ENCODE peak calls at places on chromosomes 4 and X, in five cellular contexts. U is upper lobe of left lung; X is hepatocyte; A is CD4-positive, alpha-beta T cell; C is neuronal stem cell. S is an unnamed sample.

GRCh38 chrX:10749113-10749512 is 128.7 kb upstream of the MID1 start:
- DNase-seq in U (no peak), X (no peak), A (no peak), C (no peak), S (no peak)

GRCh38 chrX:154515803-154516654 is at the start of gene FAM3A:
- DNase-seq in U (peak), X (peak), A (peak), C (peak), S (peak)

GRCh38 chr4:185182196-185182595 is 21.6 kb downstream of the CFAP97 start:
- DNase-seq in U (no peak), X (no peak), A (no peak), C (no peak), S (no peak)

GRCh38 chr4:4801013-4801412 is 58.5 kb upstream of the MSX1 start:
- DNase-seq in U (no peak), X (no peak), A (no peak), C (no peak), S (no peak)

GRCh38 chr4:66567551-66567950 is 897.3 kb upstream of the EPHA5 start:
- DNase-seq in U (no peak), X (no peak), A (no peak), C (no peak), S (no peak)

GRCh38 chr4:15525080-15525479 is 55.4 kb downstream of the CC2D2A start:
- DNase-seq in U (no peak), X (peak), A (no peak), C (no peak), S (no peak)

GRCh38 chr4:120692964-120693363 is 229.6 kb downstream of the PRDM5 start:
- DNase-seq in U (no peak), X (peak), A (no peak), C (no peak), S (no peak)

GRCh38 chr4:25160714-25161598 is 707 bp upstream of the SEPSECS start:
- DNase-seq in U (no peak), X (peak), A (no peak), C (no peak), S (no peak)

GRCh38 chrX:45818913-45819312 is 618.2 kb upstream of the DIPK2B start:
- DNase-seq in U (no peak), X (no peak), A (no peak), C (no peak), S (no peak)

GRCh38 chrX:112008724-112009123 is 73.9 kb downstream of the TRPC5 start:
- DNase-seq in U (no peak), X (no peak), A (no peak), C (no peak), S (no peak)

GRCh38 chrX:39815621-39816020 is 282.1 kb downstream of the BCOR start:
- DNase-seq in U (no peak), X (no peak), A (no peak), C (no peak), S (no peak)

GRCh38 chr4:25865586-25865985 is 2.8 kb upstream of the SEL1L3 start:
- DNase-seq in U (no peak), X (peak), A (no peak), C (no peak), S (no peak)

GRCh38 chr4:67035501-67035900 is 509.8 kb downstream of the CENPC start:
- DNase-seq in U (no peak), X (no peak), A (no peak), C (no peak), S (no peak)

GRCh38 chr4:123559955-123560669 is 163.5 kb downstream of the SPRY1 start:
- DNase-seq in U (no peak), X (no peak), A (no peak), C (no peak), S (no peak)

GRCh38 chr4:21753084-21753760 is 195.3 kb downstream of the KCNIP4 start:
- DNase-seq in U (no peak), X (no peak), A (no peak), C (no peak), S (no peak)

GRCh38 chrX:25007059-25008053 is 8.4 kb downstream of the ARX start:
- DNase-seq in U (peak), X (no peak), A (no peak), C (no peak), S (no peak)

GRCh38 chrX:12974217-12974796 is 603 bp upstream of the TMSB4X start:
- DNase-seq in U (peak), X (peak), A (no peak), C (peak), S (peak)

GRCh38 chr4:154611833-154612232 is 623 bp downstream of the FGG start:
- DNase-seq in U (no peak), X (no peak), A (no peak), C (no peak), S (no peak)

GRCh38 chrX:124455966-124456365 is 109.6 kb downstream of the SH2D1A start:
- DNase-seq in U (no peak), X (no peak), A (no peak), C (no peak), S (no peak)

GRCh38 chr4:153296424-153296823 is 48.1 kb upstream of the MND1 start:
- DNase-seq in U (no peak), X (peak), A (no peak), C (no peak), S (no peak)

GRCh38 chrX:2330910-2331309 is 169.9 kb downstream of the DHRSX start:
- DNase-seq in U (no peak), X (no peak), A (no peak), C (no peak), S (no peak)

GRCh38 chr4:45078201-45078600 is 351.8 kb upstream of the GNPDA2 start:
- DNase-seq in U (no peak), X (no peak), A (no peak), C (no peak), S (no peak)

GRCh38 chr4:52290468-52290867 is 239.4 kb downstream of the SPATA18 start:
- DNase-seq in U (no peak), X (peak), A (no peak), C (no peak), S (no peak)

GRCh38 chrX:110125435-110125834 is 122.5 kb downstream of the TMEM164 start:
- DNase-seq in U (no peak), X (peak), A (no peak), C (no peak), S (no peak)

GRCh38 chr4:74123065-74123728 is 24.2 kb upstream of the CXCL2 start:
- DNase-seq in U (no peak), X (peak), A (no peak), C (no peak), S (no peak)

GRCh38 chr4:78542373-78542772 is 9.2 kb upstream of the ANXA3 start:
- DNase-seq in U (no peak), X (no peak), A (no peak), C (no peak), S (no peak)

GRCh38 chr4:48403358-48403757 is 62.0 kb downstream of the SLAIN2 start:
- DNase-seq in U (no peak), X (no peak), A (no peak), C (no peak), S (no peak)

GRCh38 chrX:83658731-83659130 is 150.6 kb downstream of the POU3F4 start:
- DNase-seq in U (no peak), X (no peak), A (no peak), C (no peak), S (no peak)

GRCh38 chrX:9416562-9417319 is 48.1 kb upstream of the TBL1X start:
- DNase-seq in U (no peak), X (no peak), A (no peak), C (no peak), S (no peak)

DNA sequence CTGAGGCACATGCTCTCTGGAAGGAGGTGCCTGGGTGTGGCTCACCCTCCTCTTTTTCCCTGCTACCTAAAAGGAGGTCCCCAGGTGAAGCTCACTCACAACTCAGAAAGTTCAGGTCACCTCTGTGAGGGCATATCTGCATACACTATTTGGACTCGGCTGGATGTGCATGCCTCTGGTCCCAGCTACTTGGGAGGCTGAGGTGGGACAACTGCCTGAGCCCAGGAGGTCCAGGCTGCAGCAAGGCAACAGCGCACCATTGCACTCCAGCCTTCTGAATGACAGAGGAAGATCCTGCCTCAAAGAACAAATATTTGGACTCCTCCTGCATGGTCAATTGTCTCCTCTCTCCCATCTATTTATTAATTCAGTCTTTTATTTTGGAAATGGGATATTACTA is 46.4 kb downstream of the CPLX1 start:
- DNase-seq in U (no peak), X (no peak), A (no peak), C (no peak), S (no peak)
- H3K27ac ChIP-seq in U (no peak), X (no peak), A (no peak), C (no peak), S (no peak)

GRCh38 chrX:19864736-19865135 is 22.7 kb downstream of the SH3KBP1 start:
- DNase-seq in U (no peak), X (no peak), A (no peak), C (no peak), S (no peak)

GRCh38 chrX:19860571-19860970 is 26.8 kb downstream of the SH3KBP1 start:
- DNase-seq in U (no peak), X (no peak), A (no peak), C (no peak), S (no peak)

GRCh38 chrX:19865567-19866363 is 21.6 kb downstream of the SH3KBP1 start:
- DNase-seq in U (no peak), X (no peak), A (no peak), C (no peak), S (no peak)

GRCh38 chrX:19862634-19863236 is 24.7 kb downstream of the SH3KBP1 start:
- DNase-seq in U (no peak), X (no peak), A (no peak), C (no peak), S (no peak)

DNA sequence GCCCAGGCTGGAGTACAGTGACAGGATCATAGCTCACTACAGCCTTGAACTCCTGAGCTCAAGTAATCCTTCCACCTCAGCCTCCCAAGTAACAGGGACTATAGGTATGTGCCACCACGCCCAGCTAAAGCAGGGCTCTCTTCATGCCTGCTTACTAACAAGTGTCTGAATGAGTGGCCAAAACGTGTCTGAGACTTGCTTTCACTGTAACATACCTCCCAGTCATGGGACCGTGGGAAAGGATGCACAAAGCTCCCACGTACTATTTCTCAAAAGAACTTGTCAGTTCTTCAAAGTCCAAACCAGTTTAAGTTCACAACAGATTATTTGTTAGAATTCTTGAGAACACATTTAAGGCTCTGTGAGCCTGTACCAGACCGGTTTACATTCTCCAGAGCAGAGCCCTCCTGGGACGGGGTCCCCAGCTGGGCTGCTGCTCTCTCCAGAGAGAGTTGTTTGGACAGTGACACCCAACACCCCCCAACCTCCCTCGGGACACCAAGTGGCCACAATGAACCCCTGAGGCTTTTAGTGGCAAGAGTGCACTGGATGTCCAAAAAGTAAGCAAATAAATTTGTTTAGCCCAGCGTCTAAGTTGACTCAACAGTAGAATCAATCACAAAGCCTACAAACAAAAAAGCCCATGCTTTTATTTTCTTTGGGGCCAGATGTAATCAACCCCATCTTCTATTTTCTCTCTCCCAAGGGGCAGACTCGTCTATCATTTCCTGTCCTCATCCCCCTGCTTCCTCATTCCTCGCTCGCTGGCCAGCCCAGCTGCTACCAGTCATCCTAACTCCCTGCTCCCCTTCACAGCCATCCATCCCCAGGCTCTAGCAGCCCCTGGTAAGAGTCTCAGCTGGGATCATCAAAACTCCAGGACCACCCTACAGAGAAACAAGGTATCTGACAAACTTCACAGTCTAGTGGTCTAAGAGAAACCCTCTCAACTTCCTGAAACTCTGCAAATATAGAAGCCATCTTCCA is 23.9 kb downstream of the SH3KBP1 start:
- DNase-seq in U (no peak), X (no peak), A (no peak), C (no peak), S (no peak)
- H3K27ac ChIP-seq in U (peak), X (no peak), A (no peak), C (no peak), S (no peak)

GRCh38 chr4:40441415-40441814 is 106.3 kb downstream of the CHRNA9 start:
- DNase-seq in U (no peak), X (no peak), A (no peak), C (no peak), S (no peak)
- H3K27ac ChIP-seq in U (no peak), X (peak), A (no peak), C (no peak), S (no peak)

DNA sequence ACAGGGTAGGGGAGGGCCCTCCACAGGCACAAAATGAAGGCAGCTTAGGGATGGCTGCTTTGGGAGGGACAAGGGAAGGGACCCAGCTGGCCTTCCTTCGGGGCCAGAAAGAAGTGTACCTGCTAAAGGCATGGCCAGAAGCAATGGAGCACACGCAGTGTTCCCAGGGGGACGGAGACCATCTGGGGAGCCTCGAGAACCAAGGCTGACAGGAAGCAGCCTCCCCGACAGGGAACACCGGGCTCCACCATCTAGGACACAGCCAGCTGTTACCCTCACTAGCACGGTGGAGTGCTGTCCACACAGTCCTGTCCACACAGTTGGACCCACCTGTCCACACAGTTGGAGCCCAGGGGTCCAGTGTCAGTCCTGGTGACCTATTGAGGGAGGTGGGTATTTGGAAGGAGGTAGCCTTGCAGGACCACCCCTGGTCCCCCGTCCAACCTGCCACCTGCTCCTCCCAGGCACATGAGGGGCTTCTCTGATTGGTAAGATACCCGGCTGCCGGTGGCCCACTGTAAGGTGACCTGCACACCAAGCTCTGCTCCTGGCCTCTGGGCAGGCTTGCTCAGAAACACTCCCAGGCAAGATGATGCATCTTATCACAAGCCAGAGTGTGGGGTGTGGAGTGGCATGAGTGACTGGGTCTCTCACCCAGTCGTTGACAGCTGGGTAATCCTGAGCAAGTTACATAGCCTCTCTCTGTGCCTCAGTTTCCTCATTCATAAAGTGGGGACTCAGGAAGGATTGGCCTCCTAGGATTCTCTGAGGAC is 20.5 kb upstream of the AFAP1 start:
- DNase-seq in U (no peak), X (no peak), A (no peak), C (no peak), S (no peak)
- H3K27ac ChIP-seq in U (no peak), X (peak), A (no peak), C (no peak), S (no peak)

DNA sequence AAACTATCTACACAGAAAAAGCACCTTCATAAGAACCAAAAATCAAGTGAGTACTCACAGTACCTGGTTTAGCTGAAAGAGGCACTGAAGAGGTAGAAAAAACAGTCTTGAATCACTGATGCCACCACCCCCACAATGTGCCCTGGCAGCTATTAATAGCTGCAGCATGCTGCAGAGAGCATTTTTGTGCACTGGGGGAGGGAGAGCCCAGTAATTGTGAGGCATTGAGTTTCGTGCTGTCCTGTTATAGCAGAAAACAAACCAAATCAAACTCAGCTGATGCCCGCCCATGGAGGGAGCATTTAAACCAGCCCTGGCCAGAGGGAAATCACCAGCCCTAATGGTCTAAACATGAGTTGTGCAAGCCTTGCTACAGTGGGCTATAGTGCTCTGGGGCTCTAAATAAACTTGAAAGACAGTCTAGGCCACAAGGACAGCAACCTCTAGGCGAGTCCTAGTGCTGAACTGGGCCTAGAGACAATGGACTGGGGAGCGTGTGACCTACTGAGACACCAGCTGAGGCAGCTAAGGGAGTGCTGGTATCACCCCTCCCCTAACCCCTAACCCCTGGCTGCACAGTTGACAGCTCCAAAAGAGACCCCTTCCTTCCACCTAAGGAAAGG is 106.3 kb upstream of the TMLHE start:
- DNase-seq in U (no peak), X (no peak), A (no peak), C (no peak), S (no peak)
- H3K27ac ChIP-seq in U (no peak), X (no peak), A (no peak), C (no peak), S (no peak)

GRCh38 chrX:28756647-28757046 is 169.4 kb downstream of the IL1RAPL1 start:
- DNase-seq in U (no peak), X (no peak), A (no peak), C (no peak), S (no peak)

GRCh38 chrX:28756175-28756574 is 168.9 kb downstream of the IL1RAPL1 start:
- DNase-seq in U (no peak), X (no peak), A (no peak), C (no peak), S (no peak)

GRCh38 chrX:28752330-28752729 is 165.1 kb downstream of the IL1RAPL1 start:
- DNase-seq in U (no peak), X (no peak), A (no peak), C (no peak), S (no peak)

GRCh38 chrX:28757290-28757689 is 170.0 kb downstream of the IL1RAPL1 start:
- DNase-seq in U (no peak), X (no peak), A (no peak), C (no peak), S (no peak)
- H3K27ac ChIP-seq in U (no peak), X (no peak), A (no peak), C (no peak), S (peak)

GRCh38 chrX:108443065-108443464 is 3.4 kb downstream of the COL4A5 start:
- DNase-seq in U (no peak), X (no peak), A (no peak), C (no peak), S (no peak)
- H3K27ac ChIP-seq in U (no peak), X (peak), A (no peak), C (no peak), S (no peak)

DNA sequence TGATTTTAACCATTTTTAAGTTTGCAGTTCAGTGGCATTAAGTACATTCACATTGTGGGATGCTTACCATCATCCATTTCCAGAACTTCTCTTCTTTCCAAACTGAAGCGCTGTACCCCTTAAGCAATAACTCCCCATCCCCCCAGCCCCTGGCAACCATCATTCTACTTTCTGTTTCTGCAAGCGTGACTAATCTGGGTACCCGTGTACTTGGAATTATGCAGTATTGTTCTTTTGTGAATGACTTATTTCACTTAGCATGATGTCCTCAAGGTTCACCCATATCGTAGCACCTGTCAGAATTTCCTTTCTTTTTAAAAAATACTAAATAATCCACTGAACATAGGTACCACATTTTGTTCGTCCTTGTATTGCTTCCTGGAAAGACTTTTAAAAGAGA is 32.9 kb downstream of the USP9X start:
- DNase-seq in U (no peak), X (no peak), A (no peak), C (no peak), S (no peak)
- H3K27ac ChIP-seq in U (no peak), X (no peak), A (no peak), C (no peak), S (no peak)

S was measured in substantia nigra.